ENCODE peak calls at places on chromosomes 12 and 14, in ten cellular contexts. D, V, J, F, E, N, L, M, Q and G are unnamed samples.

GRCh38 chr12:68349083-68349700 is 17.0 kb upstream of the MDM1 start:
- DNase-seq in E (no peak), M (no peak), L (no peak), D (no peak), N (peak; percentile 64), F (no peak), V (no peak), Q (no peak), J (no peak), G (no peak)

GRCh38 chr12:39441963-39442894 is 691 bp downstream of the KIF21A start:
- DNase-seq in D (no peak), L (peak; percentile 57), M (peak; percentile 26), N (peak; percentile 25), Q (no peak), V (peak; percentile 86), F (no peak), J (peak; percentile 71), E (peak; percentile 81), G (no peak)

GRCh38 chr12:40738856-40739255 is 46.6 kb downstream of the CNTN1 start:
- DNase-seq in E (no peak), F (no peak), M (no peak), V (no peak), Q (no peak), N (no peak), L (no peak), D (no peak), J (no peak), G (no peak)

GRCh38 chr12:54932691-54933090 is 51.9 kb downstream of the TESPA1 start:
- DNase-seq in N (peak; percentile 21), J (no peak), D (no peak), L (no peak), V (no peak), Q (no peak), E (no peak), F (no peak), M (no peak), G (no peak)

GRCh38 chr12:13156277-13156676 is 40.2 kb upstream of the EMP1 start:
- DNase-seq in J (no peak), D (no peak), E (no peak), F (no peak), Q (no peak), L (no peak), M (no peak), N (peak; percentile 66), V (no peak), G (no peak)

GRCh38 chr12:87094356-87094755 is 838.2 kb upstream of the MGAT4C start:
- DNase-seq in D (no peak), F (no peak), N (no peak), M (no peak), L (no peak), Q (no peak), E (no peak), J (no peak), V (no peak), G (no peak)

GRCh38 chr14:37406095-37406494 is 189.0 kb downstream of the FOXA1 start:
- DNase-seq in V (no peak), J (no peak), N (no peak), L (no peak), M (no peak), E (no peak), F (no peak), Q (no peak), D (no peak), G (no peak)

GRCh38 chr12:127044841-127045240 is 1222.1 kb upstream of the TMEM132C start:
- DNase-seq in V (no peak), M (no peak), F (no peak), J (no peak), E (no peak), D (no peak), L (no peak), Q (no peak), N (peak; percentile 55), G (no peak)

GRCh38 chr12:89162704-89163261 is 189.5 kb downstream of the DUSP6 start:
- DNase-seq in L (peak; percentile 61), J (peak; percentile 87), N (peak; percentile 100), M (no peak), Q (peak; percentile 99), D (no peak), F (peak; percentile 96), E (no peak), V (no peak), G (peak; percentile 97)

GRCh38 chr12:2291182-2291832 is 238.5 kb downstream of the CACNA1C start:
- DNase-seq in E (no peak), L (no peak), Q (no peak), F (peak; percentile 70), M (no peak), V (peak; percentile 92), N (no peak), J (no peak), D (peak; percentile 26), G (no peak)

GRCh38 chr12:111413442-111414086 is 7.8 kb downstream of the SH2B3 start:
- DNase-seq in M (no peak), E (no peak), J (no peak), N (peak; percentile 57), Q (no peak), L (peak; percentile 73), V (peak; percentile 80), F (no peak), D (no peak), G (no peak)

GRCh38 chr12:1581973-1582708 is 12.2 kb downstream of the FBXL14 start:
- DNase-seq in J (no peak), M (no peak), E (no peak), Q (no peak), L (no peak), V (no peak), D (no peak), N (peak; percentile 47), F (no peak), G (no peak)

GRCh38 chr14:55749201-55749812 is 169.3 kb downstream of the KTN1 start:
- DNase-seq in V (peak; percentile 79), D (no peak), M (no peak), N (no peak), L (no peak), F (peak; percentile 12), E (no peak), Q (no peak), J (no peak), G (no peak)

GRCh38 chr12:79618848-79619404 is 71.8 kb downstream of the PAWR start:
- DNase-seq in E (no peak), Q (no peak), F (no peak), M (no peak), N (peak; percentile 42), J (no peak), D (no peak), L (no peak), V (no peak), G (no peak)

GRCh38 chr14:50039734-50040400 is 76.5 kb downstream of the VCPKMT start:
- DNase-seq in E (no peak), V (no peak), M (no peak), L (peak; percentile 71), F (peak; percentile 84), Q (no peak), D (no peak), J (peak; percentile 76), N (no peak), G (peak; percentile 35)

GRCh38 chr14:73741876-73742519 is 27.8 kb upstream of the PNMA1 start:
- DNase-seq in D (no peak), N (no peak), J (peak; percentile 69), V (peak; percentile 71), M (no peak), E (peak; percentile 53), Q (no peak), F (peak; percentile 49), L (peak; percentile 42), G (peak; percentile 63)